ENCODE peak calls at places on chromosomes 6 and 20, in six cellular contexts. P is left ventricle myocardium inferior; M is adrenal gland; K is GM23248; Q is CD8-positive, alpha-beta T cell; W is cardiac muscle cell. G is an unnamed sample.

GRCh38 chr6:47595785-47596184 is 102.6 kb upstream of the ADGRF4 start:
- DNase-seq in P (no peak), M (no peak), K (no peak), Q (no peak), W (no peak), G (peak; percentile 49)

GRCh38 chr20:46121531-46121930 is 3.4 kb downstream of the CD40 start:
- DNase-seq in P (no peak), M (no peak), K (no peak), Q (no peak), W (peak; percentile 11), G (no peak)

GRCh38 chr6:40599580-40599979 is 12.4 kb upstream of the LRFN2 start:
- DNase-seq in P (no peak), M (no peak), K (peak; percentile 24), Q (no peak), W (no peak), G (peak; percentile 9)

GRCh38 chr6:129567374-129567773 is 142.6 kb downstream of the ARHGAP18 start:
- DNase-seq in P (no peak), M (peak; percentile 62), K (peak; percentile 28), Q (no peak), W (peak; percentile 50), G (peak; percentile 5)

GRCh38 chr20:33773412-33774089 is 37.6 kb upstream of the CHMP4B start:
- DNase-seq in P (no peak), M (no peak), K (no peak), Q (no peak), W (no peak), G (no peak)

GRCh38 chr6:90079555-90080490 is 185.6 kb downstream of the GJA10 start:
- DNase-seq in P (no peak), M (no peak), K (no peak), Q (no peak), W (peak; percentile 19), G (no peak)

GRCh38 chr20:34195355-34195754 is 45.9 kb upstream of the ASIP start:
- DNase-seq in P (no peak), M (no peak), K (no peak), Q (no peak), W (no peak), G (no peak)

GRCh38 chr6:88492824-88493223 is 326.7 kb upstream of the CNR1 start:
- DNase-seq in P (no peak), M (no peak), K (peak; percentile 63), Q (no peak), W (peak; percentile 53), G (no peak)

GRCh38 chr20:38764563-38765355 is 16.5 kb downstream of the ACTR5 start:
- DNase-seq in P (no peak), M (peak; percentile 86), K (peak; percentile 97), Q (no peak), W (peak; percentile 82), G (peak; percentile 92)

GRCh38 chr6:20652691-20653479 is 118.6 kb downstream of the CDKAL1 start:
- DNase-seq in P (no peak), M (no peak), K (peak; percentile 51), Q (no peak), W (peak; percentile 59), G (peak; percentile 45)

GRCh38 chr20:53961527-53961926 is 108.9 kb downstream of the BCAS1 start:
- DNase-seq in P (no peak), M (no peak), K (no peak), Q (no peak), W (no peak), G (no peak)

GRCh38 chr6:98838027-98838426 is 3.7 kb downstream of the POU3F2 start:
- DNase-seq in P (no peak), M (no peak), K (no peak), Q (no peak), W (no peak), G (no peak)

GRCh38 chr6:136173519-136174507 is 76.3 kb downstream of the MTFR2 start:
- DNase-seq in P (no peak), M (peak; percentile 88), K (no peak), Q (no peak), W (peak; percentile 86), G (no peak)

GRCh38 chr6:18147160-18147559 is 7.7 kb downstream of the TPMT start:
- DNase-seq in P (no peak), M (no peak), K (peak; percentile 85), Q (no peak), W (peak; percentile 30), G (peak; percentile 80)

GRCh38 chr6:75932067-75932466 is 140.4 kb downstream of the IMPG1 start:
- DNase-seq in P (peak; percentile 20), M (peak; percentile 58), K (peak; percentile 20), Q (no peak), W (peak; percentile 44), G (peak; percentile 23)

GRCh38 chr6:13383280-13384163 is 55.2 kb upstream of the TBC1D7 start:
- DNase-seq in P (no peak), M (peak; percentile 48), K (peak; percentile 31), Q (no peak), W (peak; percentile 77), G (peak; percentile 84)

GRCh38 chr6:46395530-46395929 is 95.7 kb downstream of the RCAN2 start:
- DNase-seq in P (no peak), M (no peak), K (no peak), Q (no peak), W (no peak), G (no peak)

DNA sequence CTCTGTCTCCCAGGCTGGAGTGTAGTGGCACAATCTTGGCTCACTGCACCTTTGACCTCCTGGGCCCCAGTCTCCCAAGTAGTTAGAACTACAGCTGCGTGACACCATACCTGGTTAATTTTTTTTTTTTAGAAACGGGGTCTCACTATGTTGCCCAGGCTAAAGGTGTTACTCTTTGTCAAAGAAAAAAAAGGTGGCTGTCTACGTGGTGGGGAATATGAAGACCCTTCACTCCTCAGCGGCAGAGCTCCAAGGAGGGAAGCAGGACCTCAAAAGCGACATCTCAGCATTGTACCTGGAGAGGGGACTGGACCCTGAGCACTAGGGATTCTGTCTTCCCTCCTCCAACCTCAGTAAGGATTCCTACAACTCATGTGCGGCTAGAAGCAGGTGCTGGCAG is 16.4 kb upstream of the TBC1D22B start:
- DNase-seq in P (no peak), M (no peak), K (no peak), Q (no peak), W (no peak), G (no peak)
- H3K27ac ChIP-seq in P (peak overlapping the region; percentile 81), M (no peak overlapping the region), K (peak overlapping the region; percentile 97), Q (no peak overlapping the region), W (no peak overlapping the region), G (peak overlapping the region; percentile 36)

GRCh38 chr6:147301070-147301469 is 96.9 kb downstream of the STXBP5 start:
- DNase-seq in P (no peak), M (no peak), K (no peak), Q (no peak), W (no peak), G (no peak)

GRCh38 chr6:147298461-147298860 is 94.2 kb downstream of the STXBP5 start:
- DNase-seq in P (no peak), M (no peak), K (peak; percentile 21), Q (no peak), W (no peak), G (no peak)

GRCh38 chr6:147297663-147298313 is 93.6 kb downstream of the STXBP5 start:
- DNase-seq in P (no peak), M (no peak), K (no peak), Q (no peak), W (no peak), G (no peak)

GRCh38 chr6:147297124-147297523 is 92.9 kb downstream of the STXBP5 start:
- DNase-seq in P (no peak), M (no peak), K (no peak), Q (no peak), W (no peak), G (no peak)

GRCh38 chr6:147299035-147299434 is 94.8 kb downstream of the STXBP5 start:
- DNase-seq in P (no peak), M (no peak), K (no peak), Q (no peak), W (no peak), G (no peak)
- H3K9me3 ChIP-seq in P (peaks cover 29% of the 10 kb centered on the region), M (no peaks in the 10 kb centered on the region), K (no peaks in the 10 kb centered on the region), Q (no peaks in the 10 kb centered on the region), W (no peaks in the 10 kb centered on the region), G (no peaks in the 10 kb centered on the region)

GRCh38 chr6:43878823-43879495 is 108.9 kb downstream of the VEGFA start:
- DNase-seq in P (peak; percentile 25), M (peak; percentile 86), K (peak; percentile 39), Q (no peak), W (peak; percentile 15), G (no peak)

GRCh38 chr6:43877463-43878126 is 107.6 kb downstream of the VEGFA start:
- DNase-seq in P (no peak), M (no peak), K (no peak), Q (no peak), W (no peak), G (no peak)

GRCh38 chr6:43877021-43877420 is 107.0 kb downstream of the VEGFA start:
- DNase-seq in P (no peak), M (no peak), K (no peak), Q (no peak), W (no peak), G (no peak)

GRCh38 chr6:43876602-43877001 is 106.6 kb downstream of the VEGFA start:
- DNase-seq in P (no peak), M (no peak), K (no peak), Q (no peak), W (no peak), G (no peak)

GRCh38 chr6:43878127-43878634 is 108.2 kb downstream of the VEGFA start:
- DNase-seq in P (no peak), M (no peak), K (no peak), Q (no peak), W (no peak), G (no peak)
- H3K4me1 ChIP-seq in P (no peaks in the 10 kb centered on the region), M (no peaks in the 10 kb centered on the region), K (no peaks in the 10 kb centered on the region), Q (no peaks in the 10 kb centered on the region), W (peaks cover 30% of the 10 kb centered on the region), G (no peaks in the 10 kb centered on the region)

GRCh38 chr6:3283241-3283640 is 24.5 kb downstream of the PSMG4 start:
- DNase-seq in P (no peak), M (no peak), K (no peak), Q (no peak), W (no peak), G (no peak)
- H3K27ac ChIP-seq in P (no peak overlapping the region), M (no peak overlapping the region), K (no peak overlapping the region), Q (no peak overlapping the region), W (no peak overlapping the region), G (no peak overlapping the region)

GRCh38 chr6:168507730-168508129 is 66.7 kb downstream of the SMOC2 start:
- DNase-seq in P (no peak), M (no peak), K (no peak), Q (no peak), W (no peak), G (no peak)
- H3K9me3 ChIP-seq in P (no peaks in the 10 kb centered on the region), M (no peaks in the 10 kb centered on the region), K (no peaks in the 10 kb centered on the region), Q (no peaks in the 10 kb centered on the region), W (no peaks in the 10 kb centered on the region), G (no peaks in the 10 kb centered on the region)

GRCh38 chr6:42025790-42026311 is 24.5 kb upstream of the TAF8 start:
- DNase-seq in P (no peak), M (no peak), K (no peak), Q (no peak), W (no peak), G (no peak)
- H3K4me1 ChIP-seq in P (peaks cover 64% of the 10 kb centered on the region), M (peaks cover 11% of the 10 kb centered on the region), K (no peaks in the 10 kb centered on the region), Q (peaks cover 98% of the 10 kb centered on the region), W (peaks cover 5% of the 10 kb centered on the region), G (no peaks in the 10 kb centered on the region)

GRCh38 chr20:23093613-23094012 is 7.5 kb upstream of the CD93 start:
- DNase-seq in P (no peak), M (no peak), K (no peak), Q (no peak), W (no peak), G (no peak)
- H3K27ac ChIP-seq in P (no peak overlapping the region), M (no peak overlapping the region), K (no peak overlapping the region), Q (no peak overlapping the region), W (no peak overlapping the region), G (no peak overlapping the region)